ENCODE peak calls at places on chromosomes 13 and 19, in six cellular contexts. K is OCI-LY7, G is GM23338, H is heart right ventricle, V is AG10803, O is fibroblast of mammary gland. F is an unnamed sample.

GRCh38 chr19:52566121-52566520 is 4.0 kb upstream of the ZNF701 start:
- DNase-seq in K (no peak), G (peak; percentile 75), H (no peak), V (no peak), O (no peak), F (no peak)

GRCh38 chr19:8036438-8037099 is 16.0 kb upstream of the CCL25 start:
- DNase-seq in K (no peak), G (no peak), H (no peak), V (no peak), O (no peak), F (no peak)

GRCh38 chr13:111480976-111481375 is 160.5 kb downstream of the TEX29 start:
- DNase-seq in K (no peak), G (no peak), H (no peak), V (no peak), O (no peak), F (no peak)

GRCh38 chr13:72507394-72508199 is 219.8 kb downstream of the MZT1 start:
- DNase-seq in K (no peak), G (no peak), H (no peak), V (no peak), O (no peak), F (no peak)

GRCh38 chr13:97878421-97879375 is 74.8 kb upstream of the IPO5 start:
- DNase-seq in K (no peak), G (no peak), H (no peak), V (no peak), O (no peak), F (no peak)

GRCh38 chr13:85651440-85651839 is 147.8 kb downstream of the SLITRK6 start:
- DNase-seq in K (no peak), G (no peak), H (no peak), V (no peak), O (no peak), F (no peak)

GRCh38 chr19:46493236-46494114 is 2.2 kb downstream of the PNMA8B start:
- DNase-seq in K (peak; percentile 65), G (peak; percentile 77), H (peak; percentile 55), V (no peak), O (no peak), F (peak; percentile 38)

GRCh38 chr13:98978280-98978679 is 416 bp upstream of the DOCK9 start:
- DNase-seq in K (no peak), G (no peak), H (no peak), V (peak; percentile 91), O (peak; percentile 90), F (no peak)

GRCh38 chr19:2186071-2186846 is 22.5 kb downstream of the DOT1L start:
- DNase-seq in K (no peak), G (no peak), H (peak; percentile 85), V (peak; percentile 99), O (peak; percentile 97), F (no peak)

GRCh38 chr19:22882797-22883196 is 50.7 kb downstream of the ZNF723 start:
- DNase-seq in K (peak; percentile 68), G (peak; percentile 78), H (no peak), V (peak; percentile 4), O (peak; percentile 19), F (no peak)

GRCh38 chr19:44527554-44527953 is 1.9 kb downstream of the CEACAM20 start:
- DNase-seq in K (no peak), G (no peak), H (no peak), V (no peak), O (no peak), F (no peak)

GRCh38 chr19:41641879-41642485 is 15.1 kb upstream of the CEACAM4 start:
- DNase-seq in K (peak; percentile 66), G (peak; percentile 80), H (no peak), V (peak; percentile 49), O (peak; percentile 54), F (peak; percentile 83)

GRCh38 chr19:50214699-50215543 is 11.5 kb downstream of the MYH14 start:
- DNase-seq in K (no peak), G (peak; percentile 63), H (no peak), V (no peak), O (no peak), F (no peak)

GRCh38 chr13:41700790-41701310 is 243.5 kb downstream of the RGCC start:
- DNase-seq in K (no peak), G (no peak), H (no peak), V (peak; percentile 86), O (peak; percentile 79), F (no peak)

GRCh38 chr19:4577020-4577782 is 17.7 kb upstream of the SEMA6B start:
- DNase-seq in K (no peak), G (peak; percentile 69), H (no peak), V (peak; percentile 23), O (peak; percentile 35), F (no peak)

GRCh38 chr13:27338207-27338606 is 67.6 kb downstream of the RASL11A start:
- DNase-seq in K (no peak), G (no peak), H (no peak), V (no peak), O (no peak), F (no peak)

GRCh38 chr13:27339299-27339698 is 68.7 kb downstream of the RASL11A start:
- DNase-seq in K (peak; percentile 78), G (peak; percentile 89), H (no peak), V (peak; percentile 35), O (peak; percentile 54), F (peak; percentile 64)

GRCh38 chr13:27336005-27336673 is 65.5 kb downstream of the RASL11A start:
- DNase-seq in K (no peak), G (no peak), H (no peak), V (no peak), O (peak; percentile 63), F (no peak)

GRCh38 chr13:27338816-27339215 is 68.2 kb downstream of the RASL11A start:
- DNase-seq in K (peak; percentile 79), G (peak; percentile 87), H (no peak), V (no peak), O (no peak), F (no peak)

GRCh38 chr13:27334774-27335490 is 64.3 kb downstream of the RASL11A start:
- DNase-seq in K (no peak), G (no peak), H (no peak), V (no peak), O (peak; percentile 79), F (no peak)
- TF ChIP-seq CTCF in K (no peak), G (no peak), H (no peak), V (no peak), O (no peak), F (no peak)

GRCh38 chr19:38534574-38534973 is 83.2 kb downstream of the MAP4K1 start:
- DNase-seq in K (no peak), G (no peak), H (no peak), V (no peak), O (no peak), F (no peak)
- TF ChIP-seq CTCF in K (no peak), G (no peak), H (no peak), V (no peak), O (no peak), F (no peak)

DNA sequence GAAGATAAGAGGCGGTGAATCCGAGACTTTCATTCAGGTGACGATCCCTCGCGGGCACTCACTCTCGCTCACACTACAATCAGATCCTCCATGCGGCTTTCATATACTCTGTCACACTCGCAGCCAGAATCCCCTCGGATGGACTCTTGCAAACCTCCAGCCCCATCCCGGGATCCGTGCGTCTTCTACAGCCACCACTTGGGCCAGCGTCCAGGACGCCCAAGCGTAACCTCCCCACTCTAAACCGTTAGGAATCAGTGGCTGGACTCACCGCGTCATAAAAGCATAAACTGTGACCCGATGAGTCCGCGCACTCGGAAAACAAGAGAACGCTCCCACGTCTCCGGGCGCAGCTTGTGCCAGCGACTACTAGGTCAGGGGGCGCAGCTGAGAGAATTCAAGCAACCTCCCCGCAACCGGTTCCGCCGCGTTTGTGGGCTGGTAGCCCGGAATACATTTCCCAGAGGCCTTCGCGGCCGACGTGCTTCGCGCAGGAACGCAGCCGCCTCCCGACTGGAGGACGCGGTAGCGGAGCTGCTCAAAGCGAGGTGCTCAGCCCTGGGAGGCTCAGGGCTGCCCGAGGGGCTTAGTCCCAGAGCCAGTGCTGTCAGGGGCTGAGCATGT is 27.6 kb downstream of the ZNF607 start:
- DNase-seq in K (peak; percentile 16), G (peak; percentile 93), H (peak; percentile 89), V (peak; percentile 76), O (peak; percentile 94), F (peak; percentile 77)
- TF ChIP-seq CTCF in K (no peak), G (no peak), H (no peak), V (no peak), O (no peak), F (no peak)

DNA sequence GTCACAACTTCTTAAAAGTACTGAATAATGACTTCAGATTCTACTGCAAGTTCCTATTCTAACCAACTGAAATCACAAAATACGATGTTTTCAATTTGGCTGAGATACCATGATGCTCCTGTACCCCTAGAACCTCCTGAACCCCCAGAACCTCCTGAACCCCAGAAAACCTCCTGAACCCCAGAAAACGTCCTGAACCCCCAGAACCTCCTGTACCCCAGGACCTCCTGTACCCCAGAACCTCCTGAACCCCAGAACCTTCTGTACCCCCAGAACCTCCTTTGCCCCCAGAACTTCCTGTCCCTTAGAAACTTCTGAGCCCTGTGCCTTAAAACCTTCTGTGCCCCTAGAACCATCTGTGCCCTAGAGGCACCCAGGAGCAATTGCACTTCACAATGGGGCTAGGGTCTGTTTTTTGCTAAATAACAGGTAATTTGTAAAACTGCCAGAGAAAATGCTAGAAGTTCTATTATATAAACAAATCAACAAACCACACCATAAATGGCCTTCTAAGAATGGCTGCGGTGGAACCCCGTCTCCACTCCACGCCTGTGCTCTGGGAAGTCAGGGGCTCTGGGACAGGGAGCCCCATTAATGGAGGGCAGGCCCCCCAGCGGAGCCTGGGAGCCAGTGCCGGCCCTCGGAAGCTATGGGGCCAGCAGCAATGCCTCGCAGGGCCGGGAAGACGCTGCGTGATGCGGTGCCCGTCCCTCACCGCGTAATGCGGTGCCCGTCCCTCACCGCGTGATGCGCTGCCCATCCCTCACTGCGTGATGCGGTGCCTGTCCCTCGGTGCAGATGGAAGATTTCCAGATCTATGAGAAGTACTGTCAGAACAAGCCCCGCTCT is 21.3 kb upstream of the F7 start:
- DNase-seq in K (no peak), G (peak; percentile 47), H (peak; percentile 13), V (no peak), O (no peak), F (no peak)
- TF ChIP-seq CTCF in K (no peak), G (peak; percentile 42), H (no peak), V (peak; percentile 9), O (no peak), F (no peak)

GRCh38 chr13:29893438-29893837 is 43.0 kb upstream of the UBL3 start:
- DNase-seq in K (no peak), G (no peak), H (no peak), V (peak; percentile 75), O (peak; percentile 73), F (no peak)

GRCh38 chr13:29888306-29888705 is 37.9 kb upstream of the UBL3 start:
- DNase-seq in K (no peak), G (no peak), H (no peak), V (peak; percentile 53), O (peak; percentile 45), F (no peak)

GRCh38 chr13:29897102-29897501 is 46.7 kb upstream of the UBL3 start:
- DNase-seq in K (no peak), G (no peak), H (no peak), V (no peak), O (no peak), F (no peak)

GRCh38 chr13:29887651-29888050 is 37.2 kb upstream of the UBL3 start:
- DNase-seq in K (no peak), G (peak; percentile 24), H (no peak), V (no peak), O (no peak), F (no peak)

DNA sequence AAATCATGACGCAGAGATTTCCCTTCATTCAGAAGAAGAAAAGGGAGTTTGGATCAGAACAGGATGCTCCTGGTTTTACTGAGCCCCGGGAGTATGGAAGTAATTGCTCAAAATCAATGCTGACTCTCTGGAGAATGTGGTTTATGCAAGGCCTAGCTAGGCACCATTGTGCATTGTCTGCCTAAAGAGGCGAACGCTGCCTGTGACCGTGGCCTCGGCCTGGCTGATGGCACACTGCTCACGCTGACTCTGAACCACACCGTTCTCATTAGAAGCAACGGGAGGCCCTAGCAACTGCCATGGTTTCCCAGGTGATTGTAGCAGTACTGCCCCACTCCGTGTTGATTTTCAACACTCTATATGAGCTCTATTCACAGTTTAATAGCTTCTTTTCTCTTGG is 41.7 kb upstream of the UBL3 start:
- DNase-seq in K (no peak), G (peak; percentile 33), H (no peak), V (no peak), O (no peak), F (no peak)
- TF ChIP-seq CTCF in K (no peak), G (no peak), H (no peak), V (no peak), O (no peak), F (no peak)

F was measured in GM13976.